ENCODE peak calls at places on chromosomes 1 and 21, in four cellular contexts. One of them, this sample, is unnamed.

GRCh38 chr1:18109058-18109755 is 1.6 kb downstream of the IGSF21 start:
- DNase-seq in body of pancreas: no peak
- DNase-seq in neuronal stem cell: no peak
- DNase-seq in activated T-helper 1 cell treated with Interleukin-2 at 50 U/mL for 16 hours: no peak
- DNase-seq in this sample: no peak

GRCh38 chr1:201214461-201214860 is 23.8 kb downstream of the IGFN1 start:
- DNase-seq in body of pancreas: no peak
- DNase-seq in activated T-helper 1 cell treated with Interleukin-2 at 50 U/mL for 16 hours: no peak
- DNase-seq in neuronal stem cell: no peak
- DNase-seq in this sample: no peak

GRCh38 chr1:31952825-31953220 is 14.7 kb upstream of the PTP4A2 start:
- DNase-seq in activated T-helper 1 cell treated with Interleukin-2 at 50 U/mL for 16 hours: no peak
- DNase-seq in body of pancreas: no peak
- DNase-seq in neuronal stem cell: no peak
- DNase-seq in this sample: no peak

GRCh38 chr1:17404820-17405219 is 32.8 kb downstream of the PADI6 start:
- DNase-seq in body of pancreas: no peak
- DNase-seq in neuronal stem cell: no peak
- DNase-seq in activated T-helper 1 cell treated with Interleukin-2 at 50 U/mL for 16 hours: no peak
- DNase-seq in this sample: no peak

GRCh38 chr21:45478115-45478801 is 64.0 kb downstream of the SLC19A1 start:
- DNase-seq in neuronal stem cell: peak; percentile 61
- DNase-seq in body of pancreas: peak; percentile 58
- DNase-seq in activated T-helper 1 cell treated with Interleukin-2 at 50 U/mL for 16 hours: peak; percentile 59
- DNase-seq in this sample: peak; percentile 76

GRCh38 chr1:221543529-221544120 is 198.3 kb downstream of the DUSP10 start:
- DNase-seq in body of pancreas: no peak
- DNase-seq in activated T-helper 1 cell treated with Interleukin-2 at 50 U/mL for 16 hours: no peak
- DNase-seq in neuronal stem cell: no peak
- DNase-seq in this sample: no peak

GRCh38 chr1:48048064-48048463 is 50.9 kb upstream of the TRABD2B start:
- DNase-seq in body of pancreas: no peak
- DNase-seq in neuronal stem cell: no peak
- DNase-seq in activated T-helper 1 cell treated with Interleukin-2 at 50 U/mL for 16 hours: no peak
- DNase-seq in this sample: no peak

GRCh38 chr1:163337631-163338030 is 15.9 kb downstream of the NUF2 start:
- DNase-seq in activated T-helper 1 cell treated with Interleukin-2 at 50 U/mL for 16 hours: no peak
- DNase-seq in neuronal stem cell: no peak
- DNase-seq in body of pancreas: no peak
- DNase-seq in this sample: no peak

GRCh38 chr1:222284466-222284865 is 263.4 kb downstream of the HHIPL2 start:
- DNase-seq in body of pancreas: no peak
- DNase-seq in activated T-helper 1 cell treated with Interleukin-2 at 50 U/mL for 16 hours: no peak
- DNase-seq in neuronal stem cell: no peak
- DNase-seq in this sample: no peak

GRCh38 chr21:46067505-46068201 is 30.3 kb upstream of the COL6A2 start:
- DNase-seq in activated T-helper 1 cell treated with Interleukin-2 at 50 U/mL for 16 hours: no peak
- DNase-seq in neuronal stem cell: no peak
- DNase-seq in body of pancreas: no peak
- DNase-seq in this sample: peak; percentile 19

GRCh38 chr1:58816747-58817221 is 32.9 kb upstream of the JUN start:
- DNase-seq in body of pancreas: no peak
- DNase-seq in neuronal stem cell: no peak
- DNase-seq in activated T-helper 1 cell treated with Interleukin-2 at 50 U/mL for 16 hours: no peak
- DNase-seq in this sample: no peak

GRCh38 chr1:177585492-177586220 is 384.2 kb downstream of the SEC16B start:
- DNase-seq in activated T-helper 1 cell treated with Interleukin-2 at 50 U/mL for 16 hours: no peak
- DNase-seq in neuronal stem cell: no peak
- DNase-seq in body of pancreas: no peak
- DNase-seq in this sample: peak; percentile 44

GRCh38 chr1:45543599-45544417 is 6.8 kb upstream of the AKR1A1 start:
- DNase-seq in body of pancreas: peak; percentile 37
- DNase-seq in activated T-helper 1 cell treated with Interleukin-2 at 50 U/mL for 16 hours: peak; percentile 47
- DNase-seq in neuronal stem cell: no peak
- DNase-seq in this sample: peak; percentile 67

GRCh38 chr1:29603622-29604021 is 367.3 kb downstream of the PTPRU start:
- DNase-seq in body of pancreas: peak; percentile 17
- DNase-seq in activated T-helper 1 cell treated with Interleukin-2 at 50 U/mL for 16 hours: no peak
- DNase-seq in neuronal stem cell: no peak
- DNase-seq in this sample: no peak

GRCh38 chr1:10288059-10288615 is 77.8 kb downstream of the KIF1B start:
- DNase-seq in neuronal stem cell: no peak
- DNase-seq in activated T-helper 1 cell treated with Interleukin-2 at 50 U/mL for 16 hours: no peak
- DNase-seq in body of pancreas: no peak
- DNase-seq in this sample: no peak

This sample was measured in mucosa of descending colon.